ENCODE peak calls at places on chromosomes 2 and 18, in seven cellular contexts. One of them, this sample, is unnamed.

GRCh38 chr2:5803547-5803946 is 111.4 kb downstream of the SOX11 start:
- DNase-seq in NCI-H2081: no peak
- DNase-seq in stimulated activated CD4-positive, alpha-beta T cell treated with anti-CD3 and anti-CD28 coated beads, Interleukin-12 subunit alpha, Interleukin-12 subunit beta, amount 100 ng/mL, for 4 hours: no peak
- DNase-seq in Peyer's patch: no peak
- DNase-seq in amygdala: no peak
- DNase-seq in T-cell: no peak
- DNase-seq in SK-N-DZ: no peak
- DNase-seq in this sample: no peak

GRCh38 chr2:170587117-170587516 is 128.0 kb upstream of the SP5 start:
- DNase-seq in NCI-H2081: no peak
- DNase-seq in stimulated activated CD4-positive, alpha-beta T cell treated with anti-CD3 and anti-CD28 coated beads, Interleukin-12 subunit alpha, Interleukin-12 subunit beta, amount 100 ng/mL, for 4 hours: no peak
- DNase-seq in Peyer's patch: no peak
- DNase-seq in amygdala: no peak
- DNase-seq in T-cell: no peak
- DNase-seq in SK-N-DZ: no peak
- DNase-seq in this sample: no peak

GRCh38 chr2:54482725-54483124 is 26.6 kb downstream of the SPTBN1 start:
- DNase-seq in NCI-H2081: no peak
- DNase-seq in stimulated activated CD4-positive, alpha-beta T cell treated with anti-CD3 and anti-CD28 coated beads, Interleukin-12 subunit alpha, Interleukin-12 subunit beta, amount 100 ng/mL, for 4 hours: no peak
- DNase-seq in Peyer's patch: no peak
- DNase-seq in amygdala: no peak
- DNase-seq in T-cell: no peak
- DNase-seq in SK-N-DZ: no peak
- DNase-seq in this sample: peak; percentile 52

GRCh38 chr18:58581265-58581664 is 47.6 kb downstream of the ALPK2 start:
- DNase-seq in NCI-H2081: no peak
- DNase-seq in stimulated activated CD4-positive, alpha-beta T cell treated with anti-CD3 and anti-CD28 coated beads, Interleukin-12 subunit alpha, Interleukin-12 subunit beta, amount 100 ng/mL, for 4 hours: no peak
- DNase-seq in Peyer's patch: no peak
- DNase-seq in amygdala: no peak
- DNase-seq in T-cell: no peak
- DNase-seq in SK-N-DZ: no peak
- DNase-seq in this sample: no peak

GRCh38 chr18:69215151-69215550 is 185.5 kb upstream of the DOK6 start:
- DNase-seq in NCI-H2081: peak; percentile 78
- DNase-seq in stimulated activated CD4-positive, alpha-beta T cell treated with anti-CD3 and anti-CD28 coated beads, Interleukin-12 subunit alpha, Interleukin-12 subunit beta, amount 100 ng/mL, for 4 hours: no peak
- DNase-seq in Peyer's patch: no peak
- DNase-seq in amygdala: no peak
- DNase-seq in T-cell: no peak
- DNase-seq in SK-N-DZ: no peak
- DNase-seq in this sample: no peak

GRCh38 chr2:185130685-185131084 is 532.4 kb downstream of the ZNF804A start:
- DNase-seq in NCI-H2081: no peak
- DNase-seq in stimulated activated CD4-positive, alpha-beta T cell treated with anti-CD3 and anti-CD28 coated beads, Interleukin-12 subunit alpha, Interleukin-12 subunit beta, amount 100 ng/mL, for 4 hours: no peak
- DNase-seq in Peyer's patch: no peak
- DNase-seq in amygdala: no peak
- DNase-seq in T-cell: no peak
- DNase-seq in SK-N-DZ: no peak
- DNase-seq in this sample: no peak

GRCh38 chr2:8623958-8624591 is 57.8 kb upstream of the ID2 start:
- DNase-seq in NCI-H2081: peak; percentile 12
- DNase-seq in stimulated activated CD4-positive, alpha-beta T cell treated with anti-CD3 and anti-CD28 coated beads, Interleukin-12 subunit alpha, Interleukin-12 subunit beta, amount 100 ng/mL, for 4 hours: no peak
- DNase-seq in Peyer's patch: peak; percentile 44
- DNase-seq in amygdala: no peak
- DNase-seq in T-cell: no peak
- DNase-seq in SK-N-DZ: no peak
- DNase-seq in this sample: no peak

GRCh38 chr18:68724021-68724420 is 9.1 kb upstream of the TMX3 start:
- DNase-seq in NCI-H2081: no peak
- DNase-seq in stimulated activated CD4-positive, alpha-beta T cell treated with anti-CD3 and anti-CD28 coated beads, Interleukin-12 subunit alpha, Interleukin-12 subunit beta, amount 100 ng/mL, for 4 hours: no peak
- DNase-seq in Peyer's patch: no peak
- DNase-seq in amygdala: no peak
- DNase-seq in T-cell: no peak
- DNase-seq in SK-N-DZ: no peak
- DNase-seq in this sample: no peak

GRCh38 chr2:170324640-170325046 is 146.7 kb downstream of the MYO3B start:
- DNase-seq in NCI-H2081: peak; percentile 89
- DNase-seq in stimulated activated CD4-positive, alpha-beta T cell treated with anti-CD3 and anti-CD28 coated beads, Interleukin-12 subunit alpha, Interleukin-12 subunit beta, amount 100 ng/mL, for 4 hours: peak; percentile 7
- DNase-seq in Peyer's patch: no peak
- DNase-seq in amygdala: no peak
- DNase-seq in T-cell: peak; percentile 26
- DNase-seq in SK-N-DZ: peak; percentile 15
- DNase-seq in this sample: no peak

GRCh38 chr2:202237787-202238233 is 587 bp downstream of the SUMO1 start:
- DNase-seq in NCI-H2081: peak; percentile 21
- DNase-seq in stimulated activated CD4-positive, alpha-beta T cell treated with anti-CD3 and anti-CD28 coated beads, Interleukin-12 subunit alpha, Interleukin-12 subunit beta, amount 100 ng/mL, for 4 hours: no peak
- DNase-seq in Peyer's patch: peak; percentile 62
- DNase-seq in amygdala: peak; percentile 45
- DNase-seq in T-cell: no peak
- DNase-seq in SK-N-DZ: peak; percentile 45
- DNase-seq in this sample: peak; percentile 16

GRCh38 chr18:11762429-11762828 is 73.4 kb downstream of the GNAL start:
- DNase-seq in NCI-H2081: no peak
- DNase-seq in stimulated activated CD4-positive, alpha-beta T cell treated with anti-CD3 and anti-CD28 coated beads, Interleukin-12 subunit alpha, Interleukin-12 subunit beta, amount 100 ng/mL, for 4 hours: no peak
- DNase-seq in Peyer's patch: no peak
- DNase-seq in amygdala: no peak
- DNase-seq in T-cell: no peak
- DNase-seq in SK-N-DZ: no peak
- DNase-seq in this sample: no peak

GRCh38 chr2:11871421-11871820 is 125.0 kb downstream of the LPIN1 start:
- DNase-seq in NCI-H2081: no peak
- DNase-seq in stimulated activated CD4-positive, alpha-beta T cell treated with anti-CD3 and anti-CD28 coated beads, Interleukin-12 subunit alpha, Interleukin-12 subunit beta, amount 100 ng/mL, for 4 hours: no peak
- DNase-seq in Peyer's patch: no peak
- DNase-seq in amygdala: no peak
- DNase-seq in T-cell: no peak
- DNase-seq in SK-N-DZ: no peak
- DNase-seq in this sample: no peak

GRCh38 chr2:101736861-101737291 is 39.4 kb downstream of the MAP4K4 start:
- DNase-seq in NCI-H2081: no peak
- DNase-seq in stimulated activated CD4-positive, alpha-beta T cell treated with anti-CD3 and anti-CD28 coated beads, Interleukin-12 subunit alpha, Interleukin-12 subunit beta, amount 100 ng/mL, for 4 hours: peak; percentile 22
- DNase-seq in Peyer's patch: no peak
- DNase-seq in amygdala: no peak
- DNase-seq in T-cell: no peak
- DNase-seq in SK-N-DZ: no peak
- DNase-seq in this sample: no peak

GRCh38 chr2:231256494-231256893 is 58.1 kb downstream of the ARMC9 start:
- DNase-seq in NCI-H2081: no peak
- DNase-seq in stimulated activated CD4-positive, alpha-beta T cell treated with anti-CD3 and anti-CD28 coated beads, Interleukin-12 subunit alpha, Interleukin-12 subunit beta, amount 100 ng/mL, for 4 hours: no peak
- DNase-seq in Peyer's patch: no peak
- DNase-seq in amygdala: no peak
- DNase-seq in T-cell: no peak
- DNase-seq in SK-N-DZ: no peak
- DNase-seq in this sample: no peak

GRCh38 chr2:9627310-9627709 is 3.5 kb downstream of the YWHAQ start:
- DNase-seq in NCI-H2081: no peak
- DNase-seq in stimulated activated CD4-positive, alpha-beta T cell treated with anti-CD3 and anti-CD28 coated beads, Interleukin-12 subunit alpha, Interleukin-12 subunit beta, amount 100 ng/mL, for 4 hours: no peak
- DNase-seq in Peyer's patch: no peak
- DNase-seq in amygdala: no peak
- DNase-seq in T-cell: no peak
- DNase-seq in SK-N-DZ: no peak
- DNase-seq in this sample: no peak

GRCh38 chr18:80246656-80247402 is 485 bp downstream of the PARD6G start:
- DNase-seq in NCI-H2081: peak; percentile 19
- DNase-seq in stimulated activated CD4-positive, alpha-beta T cell treated with anti-CD3 and anti-CD28 coated beads, Interleukin-12 subunit alpha, Interleukin-12 subunit beta, amount 100 ng/mL, for 4 hours: no peak
- DNase-seq in Peyer's patch: no peak
- DNase-seq in amygdala: no peak
- DNase-seq in T-cell: no peak
- DNase-seq in SK-N-DZ: peak; percentile 40
- DNase-seq in this sample: peak; percentile 90

GRCh38 chr2:222485367-222486211 is 61.2 kb downstream of the SGPP2 start:
- DNase-seq in NCI-H2081: no peak
- DNase-seq in stimulated activated CD4-positive, alpha-beta T cell treated with anti-CD3 and anti-CD28 coated beads, Interleukin-12 subunit alpha, Interleukin-12 subunit beta, amount 100 ng/mL, for 4 hours: no peak
- DNase-seq in Peyer's patch: no peak
- DNase-seq in amygdala: no peak
- DNase-seq in T-cell: no peak
- DNase-seq in SK-N-DZ: no peak
- DNase-seq in this sample: no peak

GRCh38 chr2:158359846-158360245 is 96.7 kb downstream of the CCDC148 start:
- DNase-seq in NCI-H2081: no peak
- DNase-seq in stimulated activated CD4-positive, alpha-beta T cell treated with anti-CD3 and anti-CD28 coated beads, Interleukin-12 subunit alpha, Interleukin-12 subunit beta, amount 100 ng/mL, for 4 hours: no peak
- DNase-seq in Peyer's patch: no peak
- DNase-seq in amygdala: no peak
- DNase-seq in T-cell: no peak
- DNase-seq in SK-N-DZ: no peak
- DNase-seq in this sample: no peak

GRCh38 chr2:148640767-148641166 is 3.8 kb upstream of the EPC2 start:
- DNase-seq in NCI-H2081: no peak
- DNase-seq in stimulated activated CD4-positive, alpha-beta T cell treated with anti-CD3 and anti-CD28 coated beads, Interleukin-12 subunit alpha, Interleukin-12 subunit beta, amount 100 ng/mL, for 4 hours: no peak
- DNase-seq in Peyer's patch: no peak
- DNase-seq in amygdala: no peak
- DNase-seq in T-cell: no peak
- DNase-seq in SK-N-DZ: no peak
- DNase-seq in this sample: peak; percentile 14

GRCh38 chr2:170396799-170397459 is 219.0 kb downstream of the MYO3B start:
- DNase-seq in NCI-H2081: peak; percentile 12
- DNase-seq in stimulated activated CD4-positive, alpha-beta T cell treated with anti-CD3 and anti-CD28 coated beads, Interleukin-12 subunit alpha, Interleukin-12 subunit beta, amount 100 ng/mL, for 4 hours: no peak
- DNase-seq in Peyer's patch: no peak
- DNase-seq in amygdala: no peak
- DNase-seq in T-cell: no peak
- DNase-seq in SK-N-DZ: no peak
- DNase-seq in this sample: no peak

GRCh38 chr2:182372661-182373060 is 54.2 kb downstream of the PDE1A start:
- DNase-seq in NCI-H2081: no peak
- DNase-seq in stimulated activated CD4-positive, alpha-beta T cell treated with anti-CD3 and anti-CD28 coated beads, Interleukin-12 subunit alpha, Interleukin-12 subunit beta, amount 100 ng/mL, for 4 hours: no peak
- DNase-seq in Peyer's patch: no peak
- DNase-seq in amygdala: no peak
- DNase-seq in T-cell: no peak
- DNase-seq in SK-N-DZ: no peak
- DNase-seq in this sample: no peak

GRCh38 chr2:22817197-22817596 is 567.8 kb upstream of the KLHL29 start:
- DNase-seq in NCI-H2081: no peak
- DNase-seq in stimulated activated CD4-positive, alpha-beta T cell treated with anti-CD3 and anti-CD28 coated beads, Interleukin-12 subunit alpha, Interleukin-12 subunit beta, amount 100 ng/mL, for 4 hours: no peak
- DNase-seq in Peyer's patch: no peak
- DNase-seq in amygdala: no peak
- DNase-seq in T-cell: no peak
- DNase-seq in SK-N-DZ: no peak
- DNase-seq in this sample: no peak

GRCh38 chr2:9975805-9976447 is 24.4 kb downstream of the GRHL1 start:
- DNase-seq in NCI-H2081: no peak
- DNase-seq in stimulated activated CD4-positive, alpha-beta T cell treated with anti-CD3 and anti-CD28 coated beads, Interleukin-12 subunit alpha, Interleukin-12 subunit beta, amount 100 ng/mL, for 4 hours: peak; percentile 10
- DNase-seq in Peyer's patch: no peak
- DNase-seq in amygdala: no peak
- DNase-seq in T-cell: no peak
- DNase-seq in SK-N-DZ: no peak
- DNase-seq in this sample: no peak

GRCh38 chr18:31553800-31554199 is 37.9 kb upstream of the TTR start:
- DNase-seq in NCI-H2081: no peak
- DNase-seq in stimulated activated CD4-positive, alpha-beta T cell treated with anti-CD3 and anti-CD28 coated beads, Interleukin-12 subunit alpha, Interleukin-12 subunit beta, amount 100 ng/mL, for 4 hours: no peak
- DNase-seq in Peyer's patch: no peak
- DNase-seq in amygdala: no peak
- DNase-seq in T-cell: no peak
- DNase-seq in SK-N-DZ: no peak
- DNase-seq in this sample: no peak

GRCh38 chr18:63273170-63273925 is 46.2 kb downstream of the BCL2 start:
- DNase-seq in NCI-H2081: no peak
- DNase-seq in stimulated activated CD4-positive, alpha-beta T cell treated with anti-CD3 and anti-CD28 coated beads, Interleukin-12 subunit alpha, Interleukin-12 subunit beta, amount 100 ng/mL, for 4 hours: no peak
- DNase-seq in Peyer's patch: no peak
- DNase-seq in amygdala: no peak
- DNase-seq in T-cell: no peak
- DNase-seq in SK-N-DZ: peak; percentile 38
- DNase-seq in this sample: no peak

GRCh38 chr2:172329404-172330059 is 97.9 kb upstream of the ITGA6 start:
- DNase-seq in NCI-H2081: peak; percentile 35
- DNase-seq in stimulated activated CD4-positive, alpha-beta T cell treated with anti-CD3 and anti-CD28 coated beads, Interleukin-12 subunit alpha, Interleukin-12 subunit beta, amount 100 ng/mL, for 4 hours: no peak
- DNase-seq in Peyer's patch: peak; percentile 77
- DNase-seq in amygdala: no peak
- DNase-seq in T-cell: no peak
- DNase-seq in SK-N-DZ: no peak
- DNase-seq in this sample: no peak

GRCh38 chr2:67240507-67240906 is 156.6 kb upstream of the ETAA1 start:
- DNase-seq in NCI-H2081: no peak
- DNase-seq in stimulated activated CD4-positive, alpha-beta T cell treated with anti-CD3 and anti-CD28 coated beads, Interleukin-12 subunit alpha, Interleukin-12 subunit beta, amount 100 ng/mL, for 4 hours: no peak
- DNase-seq in Peyer's patch: no peak
- DNase-seq in amygdala: no peak
- DNase-seq in T-cell: no peak
- DNase-seq in SK-N-DZ: no peak
- DNase-seq in this sample: no peak

GRCh38 chr2:132497591-132497990 is 81.0 kb downstream of the GPR39 start:
- DNase-seq in NCI-H2081: no peak
- DNase-seq in stimulated activated CD4-positive, alpha-beta T cell treated with anti-CD3 and anti-CD28 coated beads, Interleukin-12 subunit alpha, Interleukin-12 subunit beta, amount 100 ng/mL, for 4 hours: no peak
- DNase-seq in Peyer's patch: no peak
- DNase-seq in amygdala: no peak
- DNase-seq in T-cell: no peak
- DNase-seq in SK-N-DZ: no peak
- DNase-seq in this sample: no peak

GRCh38 chr2:180240774-180241173 is 233.7 kb upstream of the CWC22 start:
- DNase-seq in NCI-H2081: peak; percentile 46
- DNase-seq in stimulated activated CD4-positive, alpha-beta T cell treated with anti-CD3 and anti-CD28 coated beads, Interleukin-12 subunit alpha, Interleukin-12 subunit beta, amount 100 ng/mL, for 4 hours: no peak
- DNase-seq in Peyer's patch: no peak
- DNase-seq in amygdala: no peak
- DNase-seq in T-cell: no peak
- DNase-seq in SK-N-DZ: no peak
- DNase-seq in this sample: no peak

GRCh38 chr2:204892506-204893255 is 347.4 kb downstream of the PARD3B start:
- DNase-seq in NCI-H2081: no peak
- DNase-seq in stimulated activated CD4-positive, alpha-beta T cell treated with anti-CD3 and anti-CD28 coated beads, Interleukin-12 subunit alpha, Interleukin-12 subunit beta, amount 100 ng/mL, for 4 hours: no peak
- DNase-seq in Peyer's patch: no peak
- DNase-seq in amygdala: no peak
- DNase-seq in T-cell: no peak
- DNase-seq in SK-N-DZ: no peak
- DNase-seq in this sample: no peak

GRCh38 chr18:33594799-33595198 is 16.8 kb downstream of the ASXL3 start:
- DNase-seq in NCI-H2081: no peak
- DNase-seq in stimulated activated CD4-positive, alpha-beta T cell treated with anti-CD3 and anti-CD28 coated beads, Interleukin-12 subunit alpha, Interleukin-12 subunit beta, amount 100 ng/mL, for 4 hours: no peak
- DNase-seq in Peyer's patch: no peak
- DNase-seq in amygdala: no peak
- DNase-seq in T-cell: no peak
- DNase-seq in SK-N-DZ: no peak
- DNase-seq in this sample: no peak

GRCh38 chr2:28594369-28595108 is 98.7 kb downstream of the PLB1 start:
- DNase-seq in NCI-H2081: peak; percentile 77
- DNase-seq in stimulated activated CD4-positive, alpha-beta T cell treated with anti-CD3 and anti-CD28 coated beads, Interleukin-12 subunit alpha, Interleukin-12 subunit beta, amount 100 ng/mL, for 4 hours: peak; percentile 90
- DNase-seq in Peyer's patch: peak; percentile 93
- DNase-seq in amygdala: peak; percentile 68
- DNase-seq in T-cell: peak; percentile 85
- DNase-seq in SK-N-DZ: peak; percentile 80
- DNase-seq in this sample: peak; percentile 76

GRCh38 chr18:59021500-59021899 is 118.2 kb upstream of the SEC11C start:
- DNase-seq in NCI-H2081: peak; percentile 46
- DNase-seq in stimulated activated CD4-positive, alpha-beta T cell treated with anti-CD3 and anti-CD28 coated beads, Interleukin-12 subunit alpha, Interleukin-12 subunit beta, amount 100 ng/mL, for 4 hours: no peak
- DNase-seq in Peyer's patch: no peak
- DNase-seq in amygdala: no peak
- DNase-seq in T-cell: no peak
- DNase-seq in SK-N-DZ: no peak
- DNase-seq in this sample: no peak

GRCh38 chr2:12009323-12009905 is 263.0 kb downstream of the LPIN1 start:
- DNase-seq in NCI-H2081: no peak
- DNase-seq in stimulated activated CD4-positive, alpha-beta T cell treated with anti-CD3 and anti-CD28 coated beads, Interleukin-12 subunit alpha, Interleukin-12 subunit beta, amount 100 ng/mL, for 4 hours: no peak
- DNase-seq in Peyer's patch: no peak
- DNase-seq in amygdala: no peak
- DNase-seq in T-cell: no peak
- DNase-seq in SK-N-DZ: no peak
- DNase-seq in this sample: no peak

GRCh38 chr2:190979906-190980629 is 33.9 kb downstream of the STAT1 start:
- DNase-seq in NCI-H2081: peak; percentile 88
- DNase-seq in stimulated activated CD4-positive, alpha-beta T cell treated with anti-CD3 and anti-CD28 coated beads, Interleukin-12 subunit alpha, Interleukin-12 subunit beta, amount 100 ng/mL, for 4 hours: no peak
- DNase-seq in Peyer's patch: no peak
- DNase-seq in amygdala: no peak
- DNase-seq in T-cell: no peak
- DNase-seq in SK-N-DZ: no peak
- DNase-seq in this sample: no peak

GRCh38 chr18:55862693-55863485 is 274.9 kb upstream of the TCF4 start:
- DNase-seq in NCI-H2081: no peak
- DNase-seq in stimulated activated CD4-positive, alpha-beta T cell treated with anti-CD3 and anti-CD28 coated beads, Interleukin-12 subunit alpha, Interleukin-12 subunit beta, amount 100 ng/mL, for 4 hours: no peak
- DNase-seq in Peyer's patch: no peak
- DNase-seq in amygdala: no peak
- DNase-seq in T-cell: no peak
- DNase-seq in SK-N-DZ: no peak
- DNase-seq in this sample: no peak